ENCODE peak calls at places on chromosomes 3 and 15, in nine cellular contexts. One of them, this sample, is unnamed. For H3K9me3, the result is how much of the 10 kb centered on the place peaks cover.

GRCh38 chr15:29451201-29451781 is 181.7 kb upstream of the NSMCE3 start:
- DNase-seq in AG04450: no peak
- DNase-seq in psoas muscle: no peak
- DNase-seq in pancreas: no peak
- DNase-seq in right lobe of liver: peak
- DNase-seq in Peyer's patch: no peak
- DNase-seq in endodermal cell: peak
- DNase-seq in astrocyte: no peak
- DNase-seq in sigmoid colon: no peak
- DNase-seq in this sample: peak

GRCh38 chr15:94691169-94691568 is 459.8 kb downstream of the MCTP2 start:
- DNase-seq in AG04450: no peak
- DNase-seq in psoas muscle: no peak
- DNase-seq in pancreas: no peak
- DNase-seq in right lobe of liver: no peak
- DNase-seq in Peyer's patch: no peak
- DNase-seq in endodermal cell: no peak
- DNase-seq in astrocyte: no peak
- DNase-seq in sigmoid colon: no peak
- DNase-seq in this sample: no peak

GRCh38 chr3:186997061-186998054 is 67.0 kb downstream of the ST6GAL1 start:
- DNase-seq in AG04450: no peak
- DNase-seq in psoas muscle: no peak
- DNase-seq in pancreas: no peak
- DNase-seq in right lobe of liver: no peak
- DNase-seq in Peyer's patch: no peak
- DNase-seq in endodermal cell: no peak
- DNase-seq in astrocyte: no peak
- DNase-seq in sigmoid colon: no peak
- DNase-seq in this sample: no peak

GRCh38 chr3:115022214-115022613 is 124.9 kb downstream of the ZBTB20 start:
- DNase-seq in AG04450: no peak
- DNase-seq in psoas muscle: no peak
- DNase-seq in pancreas: no peak
- DNase-seq in right lobe of liver: no peak
- DNase-seq in Peyer's patch: no peak
- DNase-seq in endodermal cell: no peak
- DNase-seq in astrocyte: no peak
- DNase-seq in sigmoid colon: no peak
- DNase-seq in this sample: no peak

GRCh38 chr3:147614210-147614609 is 205.0 kb downstream of the ZIC1 start:
- DNase-seq in AG04450: no peak
- DNase-seq in psoas muscle: no peak
- DNase-seq in pancreas: no peak
- DNase-seq in right lobe of liver: no peak
- DNase-seq in Peyer's patch: no peak
- DNase-seq in endodermal cell: no peak
- DNase-seq in astrocyte: peak
- DNase-seq in sigmoid colon: no peak
- DNase-seq in this sample: no peak

GRCh38 chr15:20353966-20354883 is 187.4 kb downstream of the GOLGA6L6 start:
- DNase-seq in AG04450: no peak
- DNase-seq in psoas muscle: peak
- DNase-seq in pancreas: peak
- DNase-seq in right lobe of liver: no peak
- DNase-seq in Peyer's patch: peak
- DNase-seq in endodermal cell: peak
- DNase-seq in astrocyte: no peak
- DNase-seq in sigmoid colon: peak
- DNase-seq in this sample: peak

GRCh38 chr15:39110746-39111145 is 470.1 kb upstream of the THBS1 start:
- DNase-seq in AG04450: no peak
- DNase-seq in psoas muscle: no peak
- DNase-seq in pancreas: no peak
- DNase-seq in right lobe of liver: no peak
- DNase-seq in Peyer's patch: no peak
- DNase-seq in endodermal cell: no peak
- DNase-seq in astrocyte: no peak
- DNase-seq in sigmoid colon: no peak
- DNase-seq in this sample: no peak

GRCh38 chr3:119340014-119340413 is 45.8 kb downstream of the ARHGAP31 start:
- DNase-seq in AG04450: no peak
- DNase-seq in psoas muscle: no peak
- DNase-seq in pancreas: no peak
- DNase-seq in right lobe of liver: no peak
- DNase-seq in Peyer's patch: no peak
- DNase-seq in endodermal cell: no peak
- DNase-seq in astrocyte: no peak
- DNase-seq in sigmoid colon: no peak
- DNase-seq in this sample: no peak

GRCh38 chr15:78396976-78397375 is 41.0 kb upstream of the IREB2 start:
- DNase-seq in AG04450: no peak
- DNase-seq in psoas muscle: peak
- DNase-seq in pancreas: peak
- DNase-seq in right lobe of liver: peak
- DNase-seq in Peyer's patch: peak
- DNase-seq in endodermal cell: peak
- DNase-seq in astrocyte: no peak
- DNase-seq in sigmoid colon: peak
- DNase-seq in this sample: no peak

GRCh38 chr3:46693897-46694235 is 387 bp upstream of the ALS2CL start:
- DNase-seq in AG04450: no peak
- DNase-seq in psoas muscle: no peak
- DNase-seq in pancreas: no peak
- DNase-seq in right lobe of liver: no peak
- DNase-seq in Peyer's patch: no peak
- DNase-seq in endodermal cell: no peak
- DNase-seq in astrocyte: no peak
- DNase-seq in sigmoid colon: no peak
- DNase-seq in this sample: peak

GRCh38 chr15:85008474-85009260 is 27.0 kb downstream of the PDE8A start:
- DNase-seq in AG04450: no peak
- DNase-seq in psoas muscle: no peak
- DNase-seq in pancreas: no peak
- DNase-seq in right lobe of liver: no peak
- DNase-seq in Peyer's patch: no peak
- DNase-seq in endodermal cell: no peak
- DNase-seq in astrocyte: no peak
- DNase-seq in sigmoid colon: no peak
- DNase-seq in this sample: no peak

GRCh38 chr15:85011210-85011571 is 29.5 kb downstream of the PDE8A start:
- DNase-seq in AG04450: no peak
- DNase-seq in psoas muscle: no peak
- DNase-seq in pancreas: no peak
- DNase-seq in right lobe of liver: no peak
- DNase-seq in Peyer's patch: no peak
- DNase-seq in endodermal cell: no peak
- DNase-seq in astrocyte: no peak
- DNase-seq in sigmoid colon: no peak
- DNase-seq in this sample: no peak

GRCh38 chr15:85010114-85010471 is 28.4 kb downstream of the PDE8A start:
- DNase-seq in AG04450: no peak
- DNase-seq in psoas muscle: no peak
- DNase-seq in pancreas: no peak
- DNase-seq in right lobe of liver: no peak
- DNase-seq in Peyer's patch: no peak
- DNase-seq in endodermal cell: no peak
- DNase-seq in astrocyte: no peak
- DNase-seq in sigmoid colon: no peak
- DNase-seq in this sample: no peak

GRCh38 chr15:85009435-85009834 is 27.8 kb downstream of the PDE8A start:
- DNase-seq in AG04450: no peak
- DNase-seq in psoas muscle: no peak
- DNase-seq in pancreas: no peak
- DNase-seq in right lobe of liver: no peak
- DNase-seq in Peyer's patch: no peak
- DNase-seq in endodermal cell: no peak
- DNase-seq in astrocyte: no peak
- DNase-seq in sigmoid colon: no peak
- DNase-seq in this sample: no peak

GRCh38 chr15:85010472-85011209 is 29.0 kb downstream of the PDE8A start:
- DNase-seq in AG04450: no peak
- DNase-seq in psoas muscle: no peak
- DNase-seq in pancreas: no peak
- DNase-seq in right lobe of liver: no peak
- DNase-seq in Peyer's patch: no peak
- DNase-seq in endodermal cell: no peak
- DNase-seq in astrocyte: no peak
- DNase-seq in sigmoid colon: no peak
- DNase-seq in this sample: no peak
- TF ChIP-seq CTCF in AG04450: no peak
- TF ChIP-seq CTCF in psoas muscle: peak
- TF ChIP-seq CTCF in pancreas: no peak
- TF ChIP-seq CTCF in right lobe of liver: no peak
- TF ChIP-seq CTCF in Peyer's patch: no peak
- TF ChIP-seq CTCF in endodermal cell: peak
- TF ChIP-seq CTCF in astrocyte: no peak
- TF ChIP-seq CTCF in sigmoid colon: no peak
- TF ChIP-seq CTCF in this sample: no peak

GRCh38 chr15:25179673-25180511 is 225.1 kb downstream of the SNRPN start:
- DNase-seq in AG04450: no peak
- DNase-seq in psoas muscle: peak
- DNase-seq in pancreas: peak
- DNase-seq in right lobe of liver: peak
- DNase-seq in Peyer's patch: peak
- DNase-seq in endodermal cell: peak
- DNase-seq in astrocyte: no peak
- DNase-seq in sigmoid colon: peak
- DNase-seq in this sample: peak
- H3K9me3 ChIP-seq in AG04450: half or more
- H3K9me3 ChIP-seq in psoas muscle: under half
- H3K9me3 ChIP-seq in pancreas: under half
- H3K9me3 ChIP-seq in right lobe of liver: under half
- H3K9me3 ChIP-seq in Peyer's patch: under half
- H3K9me3 ChIP-seq in endodermal cell: under half
- H3K9me3 ChIP-seq in astrocyte: under half
- H3K9me3 ChIP-seq in sigmoid colon: under half
- H3K9me3 ChIP-seq in this sample: half or more

GRCh38 chr3:143895805-143896204 is 47.5 kb upstream of the SLC9A9 start:
- DNase-seq in AG04450: no peak
- DNase-seq in psoas muscle: no peak
- DNase-seq in pancreas: no peak
- DNase-seq in right lobe of liver: no peak
- DNase-seq in Peyer's patch: no peak
- DNase-seq in endodermal cell: no peak
- DNase-seq in astrocyte: no peak
- DNase-seq in sigmoid colon: no peak
- DNase-seq in this sample: no peak
- TF ChIP-seq CTCF in AG04450: peak
- TF ChIP-seq CTCF in psoas muscle: peak
- TF ChIP-seq CTCF in pancreas: no peak
- TF ChIP-seq CTCF in right lobe of liver: peak
- TF ChIP-seq CTCF in Peyer's patch: peak
- TF ChIP-seq CTCF in endodermal cell: peak
- TF ChIP-seq CTCF in astrocyte: peak
- TF ChIP-seq CTCF in sigmoid colon: no peak
- TF ChIP-seq CTCF in this sample: no peak

GRCh38 chr15:25054943-25055342 is 100.2 kb downstream of the SNRPN start:
- DNase-seq in AG04450: no peak
- DNase-seq in psoas muscle: no peak
- DNase-seq in pancreas: peak
- DNase-seq in right lobe of liver: no peak
- DNase-seq in Peyer's patch: peak
- DNase-seq in endodermal cell: no peak
- DNase-seq in astrocyte: no peak
- DNase-seq in sigmoid colon: no peak
- DNase-seq in this sample: no peak
- H3K9me3 ChIP-seq in AG04450: half or more
- H3K9me3 ChIP-seq in psoas muscle: half or more
- H3K9me3 ChIP-seq in pancreas: under half
- H3K9me3 ChIP-seq in right lobe of liver: under half
- H3K9me3 ChIP-seq in Peyer's patch: under half
- H3K9me3 ChIP-seq in endodermal cell: half or more
- H3K9me3 ChIP-seq in astrocyte: half or more
- H3K9me3 ChIP-seq in sigmoid colon: half or more
- H3K9me3 ChIP-seq in this sample: half or more

GRCh38 chr3:67808906-67809305 is 154.5 kb upstream of the SUCLG2 start:
- DNase-seq in AG04450: no peak
- DNase-seq in psoas muscle: no peak
- DNase-seq in pancreas: no peak
- DNase-seq in right lobe of liver: no peak
- DNase-seq in Peyer's patch: no peak
- DNase-seq in endodermal cell: no peak
- DNase-seq in astrocyte: no peak
- DNase-seq in sigmoid colon: no peak
- DNase-seq in this sample: no peak
- TF ChIP-seq CTCF in AG04450: no peak
- TF ChIP-seq CTCF in psoas muscle: no peak
- TF ChIP-seq CTCF in pancreas: no peak
- TF ChIP-seq CTCF in right lobe of liver: no peak
- TF ChIP-seq CTCF in Peyer's patch: no peak
- TF ChIP-seq CTCF in endodermal cell: no peak
- TF ChIP-seq CTCF in astrocyte: no peak
- TF ChIP-seq CTCF in sigmoid colon: no peak
- TF ChIP-seq CTCF in this sample: no peak

GRCh38 chr15:65368300-65368617 is 9.5 kb downstream of the IGDCC3 start:
- DNase-seq in AG04450: no peak
- DNase-seq in psoas muscle: no peak
- DNase-seq in pancreas: no peak
- DNase-seq in right lobe of liver: no peak
- DNase-seq in Peyer's patch: peak
- DNase-seq in endodermal cell: peak
- DNase-seq in astrocyte: no peak
- DNase-seq in sigmoid colon: no peak
- DNase-seq in this sample: no peak
- H3K9me3 ChIP-seq in AG04450: under half
- H3K9me3 ChIP-seq in psoas muscle: under half
- H3K9me3 ChIP-seq in pancreas: under half
- H3K9me3 ChIP-seq in right lobe of liver: under half
- H3K9me3 ChIP-seq in Peyer's patch: under half
- H3K9me3 ChIP-seq in endodermal cell: under half
- H3K9me3 ChIP-seq in astrocyte: under half
- H3K9me3 ChIP-seq in sigmoid colon: under half
- H3K9me3 ChIP-seq in this sample: under half

This sample was measured in heart left ventricle.